ENCODE peak calls at places on chromosomes 4 and X, in six cellular contexts. S, R, U, Y, P and T are unnamed samples.

GRCh38 chr4:8850830-8851188 is 20.8 kb downstream of the HMX1 start:
- DNase-seq in S (no peak), R (no peak), U (no peak), Y (no peak), P (no peak), T (no peak)

GRCh38 chr4:47368211-47368610 is 95.3 kb downstream of the COMMD8 start:
- DNase-seq in S (no peak), R (no peak), U (no peak), Y (no peak), P (no peak), T (no peak)

GRCh38 chr4:23875317-23875716 is 14.5 kb downstream of the PPARGC1A start:
- DNase-seq in S (no peak), R (no peak), U (no peak), Y (no peak), P (no peak), T (no peak)

GRCh38 chr4:168835880-168836454 is 174.1 kb downstream of the CBR4 start:
- DNase-seq in S (no peak), R (no peak), U (no peak), Y (no peak), P (no peak), T (no peak)

GRCh38 chr4:102824398-102824797 is 3.0 kb downstream of the UBE2D3 start:
- DNase-seq in S (no peak), R (no peak), U (peak; percentile 23), Y (no peak), P (no peak), T (no peak)

GRCh38 chr4:117203231-117203630 is 117.9 kb upstream of the TRAM1L1 start:
- DNase-seq in S (no peak), R (no peak), U (no peak), Y (no peak), P (no peak), T (no peak)

GRCh38 chrX:68299923-68300322 is 133.4 kb downstream of the OPHN1 start:
- DNase-seq in S (no peak), R (no peak), U (peak; percentile 28), Y (no peak), P (no peak), T (no peak)

GRCh38 chrX:10021461-10022272 is 54.5 kb downstream of the CLDN34 start:
- DNase-seq in S (no peak), R (no peak), U (peak; percentile 36), Y (no peak), P (no peak), T (no peak)

GRCh38 chr4:81256059-81256635 is 41.1 kb upstream of the PRKG2 start:
- DNase-seq in S (no peak), R (no peak), U (no peak), Y (no peak), P (no peak), T (no peak)

GRCh38 chr4:153364061-153364460 is 19.6 kb downstream of the MND1 start:
- DNase-seq in S (peak; percentile 42), R (no peak), U (no peak), Y (no peak), P (no peak), T (no peak)

GRCh38 chr4:142707397-142707796 is 138.7 kb downstream of the INPP4B start:
- DNase-seq in S (peak; percentile 1), R (no peak), U (no peak), Y (no peak), P (no peak), T (no peak)

GRCh38 chrX:56729152-56729557 is at the start of gene NBDY:
- DNase-seq in S (peak; percentile 52), R (peak; percentile 33), U (peak; percentile 65), Y (no peak), P (peak; percentile 62), T (peak; percentile 75)

GRCh38 chrX:13669246-13669689 is 16.3 kb downstream of the TCEANC start:
- DNase-seq in S (peak; percentile 95), R (peak; percentile 84), U (peak; percentile 88), Y (peak; percentile 90), P (no peak), T (no peak)

GRCh38 chr4:118173956-118174355 is 139.7 kb downstream of the NDST3 start:
- DNase-seq in S (peak; percentile 84), R (no peak), U (peak; percentile 81), Y (no peak), P (no peak), T (no peak)

GRCh38 chrX:13472975-13473665 is 96.3 kb upstream of the EGFL6 start:
- DNase-seq in S (peak; percentile 28), R (no peak), U (no peak), Y (no peak), P (no peak), T (no peak)

GRCh38 chrX:33211356-33212254 is at the start of gene DMD:
- DNase-seq in S (peak; percentile 86), R (no peak), U (no peak), Y (no peak), P (peak; percentile 41), T (no peak)

GRCh38 chr4:168387091-168387490 is 68.5 kb upstream of the DDX60 start:
- DNase-seq in S (no peak), R (no peak), U (no peak), Y (no peak), P (no peak), T (no peak)

GRCh38 chr4:6446130-6446482 is 26.3 kb downstream of the PPP2R2C start:
- DNase-seq in S (no peak), R (no peak), U (no peak), Y (no peak), P (no peak), T (no peak)

GRCh38 chr4:3224971-3225850 is 23.7 kb upstream of the MSANTD1 start:
- DNase-seq in S (no peak), R (no peak), U (no peak), Y (no peak), P (no peak), T (no peak)

GRCh38 chrX:107712231-107713204 is 63.1 kb downstream of the TSC22D3 start:
- DNase-seq in S (peak; percentile 77), R (no peak), U (peak; percentile 60), Y (no peak), P (no peak), T (no peak)

GRCh38 chrX:11758400-11759171 is 549 bp downstream of the MSL3 start:
- DNase-seq in S (peak; percentile 85), R (peak; percentile 87), U (peak; percentile 92), Y (peak; percentile 45), P (peak; percentile 93), T (peak; percentile 81)

GRCh38 chr4:92303621-92304027 is at the start of gene GRID2:
- DNase-seq in S (peak; percentile 32), R (no peak), U (peak; percentile 60), Y (peak; percentile 7), P (peak; percentile 75), T (peak; percentile 38)

GRCh38 chrX:154712781-154713391 is 38.0 kb downstream of the GAB3 start:
- DNase-seq in S (peak; percentile 64), R (no peak), U (peak; percentile 56), Y (no peak), P (no peak), T (no peak)

GRCh38 chr4:114601304-114602052 is 2.9 kb downstream of the UGT8 start:
- DNase-seq in S (no peak), R (no peak), U (no peak), Y (no peak), P (no peak), T (no peak)

GRCh38 chr4:114600066-114600552 is 1.5 kb downstream of the UGT8 start:
- DNase-seq in S (no peak), R (no peak), U (no peak), Y (peak; percentile 29), P (peak; percentile 20), T (no peak)

GRCh38 chr4:114600672-114601071 is 2.1 kb downstream of the UGT8 start:
- DNase-seq in S (no peak), R (no peak), U (no peak), Y (no peak), P (no peak), T (no peak)

GRCh38 chr4:114606240-114606639 is 7.6 kb downstream of the UGT8 start:
- DNase-seq in S (no peak), R (no peak), U (no peak), Y (peak; percentile 32), P (no peak), T (no peak)

DNA sequence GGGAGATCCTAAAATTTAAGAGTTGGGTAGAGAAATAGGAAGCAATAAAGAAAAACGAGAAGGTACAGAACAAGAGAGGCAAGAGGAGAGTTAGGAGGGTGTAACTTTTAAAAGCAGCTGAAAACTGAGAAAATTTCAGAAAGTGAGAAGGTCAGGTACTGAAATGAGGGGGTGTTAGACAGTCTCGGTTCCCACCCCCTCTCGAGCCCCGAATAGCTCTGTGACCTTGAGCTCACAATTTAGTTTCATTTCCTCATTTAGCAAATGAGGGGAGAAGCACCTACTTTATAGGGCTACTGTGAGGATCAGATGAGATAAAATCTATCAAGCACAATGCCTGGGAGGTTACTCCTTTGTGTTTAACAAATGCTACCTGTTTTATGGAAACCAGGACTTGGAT is 4.8 kb downstream of the UGT8 start:
- DNase-seq in S (no peak), R (no peak), U (no peak), Y (no peak), P (no peak), T (peak; percentile 9)
- H3K4me3 ChIP-seq in S (no peak overlapping the region), R (peak overlapping the region; percentile 8), U (no peak overlapping the region), Y (no peak overlapping the region), P (no peak overlapping the region), T (no peak overlapping the region)

GRCh38 chr4:48998440-48998839 is 12.4 kb downstream of the CWH43 start:
- DNase-seq in S (no peak), R (no peak), U (no peak), Y (no peak), P (no peak), T (no peak)

GRCh38 chr4:49002931-49003330 is 16.9 kb downstream of the CWH43 start:
- DNase-seq in S (no peak), R (no peak), U (no peak), Y (no peak), P (no peak), T (no peak)

GRCh38 chr4:48997962-48998361 is 11.9 kb downstream of the CWH43 start:
- DNase-seq in S (no peak), R (no peak), U (no peak), Y (no peak), P (no peak), T (no peak)

GRCh38 chr4:49000806-49001205 is 14.7 kb downstream of the CWH43 start:
- DNase-seq in S (no peak), R (no peak), U (no peak), Y (no peak), P (no peak), T (no peak)
- H3K9me3 ChIP-seq in S (no peaks in the 10 kb centered on the region), R (no peaks in the 10 kb centered on the region), U (no peaks in the 10 kb centered on the region), Y (no peaks in the 10 kb centered on the region), P (peaks cover 12% of the 10 kb centered on the region), T (no peaks in the 10 kb centered on the region)

GRCh38 chr4:24888945-24889344 is 23.9 kb downstream of the CCDC149 start:
- DNase-seq in S (no peak), R (no peak), U (no peak), Y (no peak), P (no peak), T (no peak)
- H3K4me1 ChIP-seq in S (no peaks in the 10 kb centered on the region), R (peaks cover 6% of the 10 kb centered on the region), U (no peaks in the 10 kb centered on the region), Y (no peaks in the 10 kb centered on the region), P (no peaks in the 10 kb centered on the region), T (no peaks in the 10 kb centered on the region)

GRCh38 chr4:40550900-40551546 is 78.6 kb downstream of the RBM47 start:
- DNase-seq in S (peak; percentile 69), R (peak; percentile 49), U (peak; percentile 61), Y (peak; percentile 38), P (peak; percentile 24), T (peak; percentile 37)
- H3K4me3 ChIP-seq in S (no peak overlapping the region), R (peak overlapping the region; percentile 19), U (peak overlapping the region; percentile 76), Y (peak overlapping the region; percentile 44), P (no peak overlapping the region), T (no peak overlapping the region)

GRCh38 chrX:65576160-65576559 is 41.6 kb upstream of the LAS1L start:
- DNase-seq in S (no peak), R (no peak), U (no peak), Y (no peak), P (no peak), T (no peak)
- H3K9me3 ChIP-seq in S (no peaks in the 10 kb centered on the region), R (no peaks in the 10 kb centered on the region), U (no peaks in the 10 kb centered on the region), Y (no peaks in the 10 kb centered on the region), P (no peaks in the 10 kb centered on the region), T (no peaks in the 10 kb centered on the region)

GRCh38 chr4:61770456-61770855 is 570.3 kb downstream of the ADGRL3 start:
- DNase-seq in S (no peak), R (no peak), U (no peak), Y (no peak), P (no peak), T (no peak)
- H3K4me1 ChIP-seq in S (no peaks in the 10 kb centered on the region), R (no peaks in the 10 kb centered on the region), U (no peaks in the 10 kb centered on the region), Y (no peaks in the 10 kb centered on the region), P (peaks cover 51% of the 10 kb centered on the region), T (peaks cover 25% of the 10 kb centered on the region)